ENCODE peak calls at places on chromosomes 12 and 14, in five cellular contexts. One of them, this sample, is unnamed.

GRCh38 chr14:69532561-69533335 is 41.9 kb downstream of the CCDC177 start:
- DNase-seq in endothelial cell of umbilical vein: no peak
- DNase-seq in A549: no peak
- DNase-seq in HCT116: no peak
- DNase-seq in H1: no peak
- DNase-seq in this sample: peak; percentile 25

GRCh38 chr14:94113490-94113889 is 3.0 kb downstream of the IFI27 start:
- DNase-seq in endothelial cell of umbilical vein: peak; percentile 30
- DNase-seq in A549: no peak
- DNase-seq in HCT116: no peak
- DNase-seq in H1: no peak
- DNase-seq in this sample: no peak

GRCh38 chr12:40970320-40970907 is 217.7 kb upstream of the PDZRN4 start:
- DNase-seq in endothelial cell of umbilical vein: peak; percentile 12
- DNase-seq in A549: peak; percentile 26
- DNase-seq in HCT116: peak; percentile 32
- DNase-seq in H1: no peak
- DNase-seq in this sample: peak; percentile 16

GRCh38 chr12:122437656-122438121 is 15.2 kb upstream of the CLIP1 start:
- DNase-seq in endothelial cell of umbilical vein: no peak
- DNase-seq in A549: no peak
- DNase-seq in HCT116: no peak
- DNase-seq in H1: no peak
- DNase-seq in this sample: no peak

GRCh38 chr12:53569174-53569557 is 57.0 kb downstream of the ATF7 start:
- DNase-seq in endothelial cell of umbilical vein: no peak
- DNase-seq in A549: no peak
- DNase-seq in HCT116: no peak
- DNase-seq in H1: no peak
- DNase-seq in this sample: no peak

GRCh38 chr12:128445728-128446127 is 178.8 kb downstream of the TMEM132C start:
- DNase-seq in endothelial cell of umbilical vein: no peak
- DNase-seq in A549: no peak
- DNase-seq in HCT116: no peak
- DNase-seq in H1: no peak
- DNase-seq in this sample: no peak

GRCh38 chr14:38248629-38249028 is 7.3 kb downstream of the CLEC14A start:
- DNase-seq in endothelial cell of umbilical vein: no peak
- DNase-seq in A549: no peak
- DNase-seq in HCT116: no peak
- DNase-seq in H1: no peak
- DNase-seq in this sample: no peak

GRCh38 chr12:107844312-107844921 is 69.9 kb downstream of the ASCL4 start:
- DNase-seq in endothelial cell of umbilical vein: no peak
- DNase-seq in A549: no peak
- DNase-seq in HCT116: no peak
- DNase-seq in H1: peak; percentile 72
- DNase-seq in this sample: no peak

GRCh38 chr14:57189070-57189469 is 79.6 kb downstream of the EXOC5 start:
- DNase-seq in endothelial cell of umbilical vein: no peak
- DNase-seq in A549: peak; percentile 39
- DNase-seq in HCT116: peak; percentile 15
- DNase-seq in H1: no peak
- DNase-seq in this sample: peak; percentile 8

GRCh38 chr12:8493084-8493483 is 20.2 kb upstream of the CLEC4D start:
- DNase-seq in endothelial cell of umbilical vein: no peak
- DNase-seq in A549: no peak
- DNase-seq in HCT116: no peak
- DNase-seq in H1: no peak
- DNase-seq in this sample: peak; percentile 93

GRCh38 chr12:54017027-54017788 is 8.4 kb downstream of the HOXC8 start:
- DNase-seq in endothelial cell of umbilical vein: no peak
- DNase-seq in A549: peak; percentile 80
- DNase-seq in HCT116: no peak
- DNase-seq in H1: peak; percentile 56
- DNase-seq in this sample: peak; percentile 68

GRCh38 chr12:91274886-91275285 is 92.3 kb upstream of the DCN start:
- DNase-seq in endothelial cell of umbilical vein: peak; percentile 70
- DNase-seq in A549: no peak
- DNase-seq in HCT116: no peak
- DNase-seq in H1: no peak
- DNase-seq in this sample: no peak

GRCh38 chr14:104967414-104968152 is 10.6 kb downstream of the AHNAK2 start:
- DNase-seq in endothelial cell of umbilical vein: peak; percentile 87
- DNase-seq in A549: peak; percentile 36
- DNase-seq in HCT116: no peak
- DNase-seq in H1: peak; percentile 80
- DNase-seq in this sample: no peak
- H3K4me3 ChIP-seq in endothelial cell of umbilical vein: peak overlapping the region; percentile 22
- H3K4me3 ChIP-seq in A549: peak overlapping the region; percentile 67
- H3K4me3 ChIP-seq in HCT116: peak overlapping the region; percentile 56
- H3K4me3 ChIP-seq in H1: peak overlapping the region; percentile 20
- H3K4me3 ChIP-seq in this sample: no peak overlapping the region

DNA sequence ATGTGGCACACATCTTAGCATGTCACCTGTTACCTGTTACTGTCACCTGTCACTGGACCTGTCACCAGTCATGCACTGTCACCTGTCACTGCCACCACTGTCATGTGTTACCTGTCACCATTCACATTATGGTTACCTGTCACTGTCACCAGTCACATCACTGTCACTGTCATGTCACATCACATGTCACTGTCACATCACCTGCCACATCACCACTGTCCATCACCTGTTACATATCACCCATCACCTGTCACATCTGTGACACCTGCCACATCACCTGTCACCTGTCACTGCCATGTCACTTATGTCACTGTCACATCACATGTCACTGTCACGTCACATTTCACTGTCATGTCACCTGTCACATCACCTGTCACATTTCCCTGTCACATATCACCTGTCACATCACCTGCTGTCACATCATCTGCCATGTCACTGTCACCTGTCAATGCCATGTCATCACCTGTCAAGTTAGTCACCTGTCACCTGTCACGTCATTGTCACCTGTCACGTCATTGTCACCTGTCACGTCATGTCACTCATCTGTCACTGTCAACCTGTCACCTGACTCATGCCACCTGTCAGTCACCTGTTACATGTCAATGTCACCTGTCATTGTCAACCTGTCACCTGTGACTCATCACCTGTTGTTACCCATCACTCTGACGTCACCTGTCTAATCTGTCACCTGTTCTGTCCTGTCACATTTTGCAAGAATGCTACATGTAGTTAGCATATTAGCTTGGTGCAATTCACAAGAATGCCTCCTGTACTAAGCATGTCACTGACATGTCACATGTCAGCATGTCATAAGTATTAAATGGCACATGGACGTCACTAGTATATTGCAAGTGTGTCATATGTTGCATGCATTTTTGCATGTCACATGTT is 29.0 kb upstream of the TESC start:
- DNase-seq in endothelial cell of umbilical vein: no peak
- DNase-seq in A549: no peak
- DNase-seq in HCT116: no peak
- DNase-seq in H1: no peak
- DNase-seq in this sample: no peak
- TF ChIP-seq MAX in endothelial cell of umbilical vein: no peak
- TF ChIP-seq MAX in A549: no peak
- TF ChIP-seq MAX in HCT116: no peak
- TF ChIP-seq MAX in H1: no peak
- TF ChIP-seq MAX in this sample: peak; percentile 40

GRCh38 chr12:111368291-111368683 is 608 bp downstream of the PHETA1 start:
- DNase-seq in endothelial cell of umbilical vein: peak; percentile 18
- DNase-seq in A549: no peak
- DNase-seq in HCT116: no peak
- DNase-seq in H1: no peak
- DNase-seq in this sample: no peak

GRCh38 chr12:111366075-111366474 is 2.8 kb downstream of the PHETA1 start:
- DNase-seq in endothelial cell of umbilical vein: no peak
- DNase-seq in A549: no peak
- DNase-seq in HCT116: no peak
- DNase-seq in H1: no peak
- DNase-seq in this sample: no peak

GRCh38 chr12:111368684-111369495 is at the start of gene PHETA1:
- DNase-seq in endothelial cell of umbilical vein: peak; percentile 90
- DNase-seq in A549: peak; percentile 87
- DNase-seq in HCT116: peak; percentile 55
- DNase-seq in H1: peak; percentile 95
- DNase-seq in this sample: peak; percentile 92

GRCh38 chr12:111366583-111366982 is 2.3 kb downstream of the PHETA1 start:
- DNase-seq in endothelial cell of umbilical vein: no peak
- DNase-seq in A549: no peak
- DNase-seq in HCT116: no peak
- DNase-seq in H1: no peak
- DNase-seq in this sample: no peak

DNA sequence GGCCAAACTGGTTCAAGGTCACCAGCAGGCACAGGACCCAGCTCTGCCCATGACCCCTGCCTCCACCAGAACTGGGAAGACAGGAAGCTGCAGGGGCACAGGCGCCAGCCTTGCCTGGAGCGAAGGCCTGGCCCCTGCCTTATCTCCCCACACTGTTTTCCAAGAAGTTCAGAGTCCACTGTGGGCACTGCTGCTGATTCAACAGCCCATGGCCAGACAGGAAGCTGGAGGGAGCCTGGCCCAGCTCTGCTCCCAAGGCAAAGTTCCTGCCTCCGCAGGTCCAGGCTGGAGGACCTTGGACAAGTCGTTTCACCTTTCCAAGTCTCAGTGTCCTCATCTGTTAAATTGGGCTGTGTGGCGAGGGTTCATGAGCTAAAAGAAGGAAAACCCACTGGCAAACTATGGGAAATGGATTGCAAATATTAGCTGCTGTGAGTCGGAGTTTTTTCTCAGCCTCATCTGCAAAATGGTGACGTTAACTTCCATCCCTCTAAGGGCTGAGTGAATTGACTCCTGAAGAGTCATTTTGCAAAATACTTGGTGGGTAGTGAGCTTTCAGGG is 1.2 kb downstream of the PHETA1 start:
- DNase-seq in endothelial cell of umbilical vein: peak; percentile 67
- DNase-seq in A549: peak; percentile 36
- DNase-seq in HCT116: no peak
- DNase-seq in H1: no peak
- DNase-seq in this sample: no peak
- H3K4me3 ChIP-seq in endothelial cell of umbilical vein: peak overlapping the region; percentile 94
- H3K4me3 ChIP-seq in A549: peak overlapping the region; percentile 91
- H3K4me3 ChIP-seq in HCT116: peak overlapping the region; percentile 83
- H3K4me3 ChIP-seq in H1: peak overlapping the region; percentile 83
- H3K4me3 ChIP-seq in this sample: no peak overlapping the region

GRCh38 chr12:29691146-29691854 is 92.4 kb downstream of the TMTC1 start:
- DNase-seq in endothelial cell of umbilical vein: no peak
- DNase-seq in A549: no peak
- DNase-seq in HCT116: no peak
- DNase-seq in H1: no peak
- DNase-seq in this sample: peak; percentile 76
- TF ChIP-seq MAX in endothelial cell of umbilical vein: no peak
- TF ChIP-seq MAX in A549: no peak
- TF ChIP-seq MAX in HCT116: no peak
- TF ChIP-seq MAX in H1: no peak
- TF ChIP-seq MAX in this sample: no peak

DNA sequence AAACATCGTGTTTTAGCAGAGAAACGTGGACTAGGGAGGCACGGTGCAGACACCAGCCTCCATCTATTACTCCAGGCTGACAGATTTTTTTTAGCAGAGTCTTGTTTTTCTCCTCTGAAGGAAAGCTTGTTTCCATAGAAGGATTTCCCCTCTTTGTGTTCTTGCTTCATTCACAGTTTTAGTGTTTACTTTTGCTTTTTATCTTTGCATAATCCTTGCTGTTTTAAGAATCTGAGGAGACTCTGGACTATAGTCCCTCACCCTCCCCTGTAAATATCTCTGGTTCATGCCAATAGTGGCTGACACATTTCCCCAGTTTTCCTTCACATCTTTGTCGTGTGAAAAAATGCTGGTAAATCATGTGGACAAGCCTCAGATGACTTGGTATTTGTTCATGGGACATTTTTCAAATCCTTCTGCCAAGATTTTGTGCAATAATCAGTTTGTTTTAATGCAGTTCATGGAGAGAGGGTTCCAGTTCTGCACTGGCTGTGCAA is 39.9 kb upstream of the TMCC3 start:
- DNase-seq in endothelial cell of umbilical vein: peak; percentile 98
- DNase-seq in A549: no peak
- DNase-seq in HCT116: no peak
- DNase-seq in H1: no peak
- DNase-seq in this sample: no peak
- H3K4me3 ChIP-seq in endothelial cell of umbilical vein: no peak overlapping the region
- H3K4me3 ChIP-seq in A549: no peak overlapping the region
- H3K4me3 ChIP-seq in HCT116: no peak overlapping the region
- H3K4me3 ChIP-seq in H1: no peak overlapping the region
- H3K4me3 ChIP-seq in this sample: no peak overlapping the region

GRCh38 chr14:92005019-92005418 is 34.8 kb downstream of the TRIP11 start:
- DNase-seq in endothelial cell of umbilical vein: no peak
- DNase-seq in A549: no peak
- DNase-seq in HCT116: no peak
- DNase-seq in H1: no peak
- DNase-seq in this sample: no peak

GRCh38 chr14:92012121-92012748 is 27.6 kb downstream of the TRIP11 start:
- DNase-seq in endothelial cell of umbilical vein: no peak
- DNase-seq in A549: no peak
- DNase-seq in HCT116: no peak
- DNase-seq in H1: no peak
- DNase-seq in this sample: no peak

GRCh38 chr14:92014014-92014413 is 25.8 kb downstream of the TRIP11 start:
- DNase-seq in endothelial cell of umbilical vein: no peak
- DNase-seq in A549: no peak
- DNase-seq in HCT116: no peak
- DNase-seq in H1: no peak
- DNase-seq in this sample: no peak

GRCh38 chr14:92009604-92010003 is 30.3 kb downstream of the TRIP11 start:
- DNase-seq in endothelial cell of umbilical vein: no peak
- DNase-seq in A549: no peak
- DNase-seq in HCT116: no peak
- DNase-seq in H1: no peak
- DNase-seq in this sample: no peak

DNA sequence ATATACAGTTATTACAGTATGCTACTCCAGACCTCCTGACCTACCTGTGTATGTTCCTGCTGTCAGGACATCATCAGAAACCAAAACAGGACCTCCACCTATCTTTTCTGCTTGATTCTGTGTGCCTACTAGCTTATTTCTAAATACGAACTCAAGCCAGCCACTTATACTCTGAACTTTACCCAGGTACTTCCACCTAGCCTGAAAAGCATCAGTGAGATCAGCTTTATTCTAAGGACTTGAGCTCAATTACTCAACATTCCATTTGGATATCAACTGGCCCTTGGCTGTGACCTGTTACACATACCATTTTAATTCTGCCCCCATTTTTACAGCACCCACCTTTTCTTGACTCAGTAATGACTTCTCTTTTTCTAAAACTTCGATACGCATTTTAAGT is 29.2 kb downstream of the TRIP11 start:
- DNase-seq in endothelial cell of umbilical vein: no peak
- DNase-seq in A549: no peak
- DNase-seq in HCT116: no peak
- DNase-seq in H1: no peak
- DNase-seq in this sample: no peak
- TF ChIP-seq MAX in endothelial cell of umbilical vein: no peak
- TF ChIP-seq MAX in A549: no peak
- TF ChIP-seq MAX in HCT116: no peak
- TF ChIP-seq MAX in H1: no peak
- TF ChIP-seq MAX in this sample: no peak